ENCODE peak calls at places on chromosomes 5 and 9, in eight cellular contexts. M, T, B, J, Q, C, E and O are unnamed samples.

GRCh38 chr9:127455299-127455992 is 4.1 kb downstream of the LRSAM1 start:
- DNase-seq in M (peak), T (no peak), B (no peak), J (no peak), Q (no peak), C (no peak), E (no peak), O (no peak)

GRCh38 chr9:127762111-127762676 is 16.3 kb downstream of the SH2D3C start:
- DNase-seq in M (no peak), T (no peak), B (peak), J (no peak), Q (no peak), C (no peak), E (no peak), O (no peak)

GRCh38 chr5:45385321-45386058 is 310.7 kb downstream of the HCN1 start:
- DNase-seq in M (no peak), T (peak), B (no peak), J (peak), Q (no peak), C (peak), E (no peak), O (no peak)

GRCh38 chr9:71783120-71783523 is 14.8 kb upstream of the CEMIP2 start:
- DNase-seq in M (peak), T (no peak), B (peak), J (no peak), Q (no peak), C (peak), E (no peak), O (no peak)

GRCh38 chr5:41083306-41083705 is 12.2 kb upstream of the MROH2B start:
- DNase-seq in M (no peak), T (no peak), B (no peak), J (peak), Q (no peak), C (peak), E (no peak), O (no peak)

GRCh38 chr5:88660947-88661869 is 221.8 kb downstream of the MEF2C start:
- DNase-seq in M (peak), T (peak), B (peak), J (peak), Q (peak), C (peak), E (peak), O (peak)

GRCh38 chr5:61881821-61882220 is 424.2 kb upstream of the KIF2A start:
- DNase-seq in M (no peak), T (no peak), B (no peak), J (peak), Q (no peak), C (peak), E (peak), O (no peak)

GRCh38 chr5:51382759-51383493 is at the start of gene ISL1:
- DNase-seq in M (no peak), T (peak), B (peak), J (peak), Q (peak), C (peak), E (peak), O (peak)

GRCh38 chr5:158165647-158166046 is 306.7 kb upstream of the CLINT1 start:
- DNase-seq in M (peak), T (no peak), B (no peak), J (no peak), Q (no peak), C (no peak), E (no peak), O (no peak)
- TF ChIP-seq CTCF in M (peak), T (no peak), B (no peak), J (peak), Q (peak), C (no peak), E (peak), O (no peak)

GRCh38 chr5:181190711-181191525 is 14.1 kb downstream of the TRIM7 start:
- DNase-seq in M (peak), T (peak), B (peak), J (no peak), Q (peak), C (no peak), E (no peak), O (peak)
- TF ChIP-seq CTCF in M (peak), T (no peak), B (no peak), J (no peak), Q (peak), C (peak), E (no peak), O (peak)

GRCh38 chr9:22009563-22009867 is 410 bp upstream of the CDKN2B start:
- DNase-seq in M (no peak), T (no peak), B (no peak), J (no peak), Q (no peak), C (no peak), E (no peak), O (no peak)
- TF ChIP-seq CTCF in M (no peak), T (peak), B (no peak), J (peak), Q (no peak), C (peak), E (peak), O (no peak)

DNA sequence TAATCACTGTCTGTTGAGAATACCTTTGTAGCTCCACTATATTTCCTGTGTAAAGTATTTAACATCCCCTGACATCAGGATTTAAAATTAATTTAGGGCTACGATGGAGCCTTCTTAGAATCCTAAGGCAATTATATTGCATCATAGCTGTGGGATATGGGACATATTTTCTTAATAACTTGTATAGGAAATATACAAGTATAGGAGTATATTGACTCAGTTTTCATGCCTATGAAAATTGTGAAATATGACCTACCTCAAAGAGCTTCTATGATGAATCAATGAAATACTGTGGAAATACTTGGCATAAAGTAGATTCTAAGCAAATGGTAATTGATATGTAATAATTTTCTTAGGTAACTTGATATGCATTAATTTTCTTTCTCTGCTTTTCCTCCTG is 221.0 kb upstream of the KLF4 start:
- DNase-seq in M (no peak), T (peak), B (no peak), J (peak), Q (no peak), C (peak), E (no peak), O (no peak)
- TF ChIP-seq CTCF in M (no peak), T (no peak), B (no peak), J (no peak), Q (no peak), C (no peak), E (no peak), O (no peak)

DNA sequence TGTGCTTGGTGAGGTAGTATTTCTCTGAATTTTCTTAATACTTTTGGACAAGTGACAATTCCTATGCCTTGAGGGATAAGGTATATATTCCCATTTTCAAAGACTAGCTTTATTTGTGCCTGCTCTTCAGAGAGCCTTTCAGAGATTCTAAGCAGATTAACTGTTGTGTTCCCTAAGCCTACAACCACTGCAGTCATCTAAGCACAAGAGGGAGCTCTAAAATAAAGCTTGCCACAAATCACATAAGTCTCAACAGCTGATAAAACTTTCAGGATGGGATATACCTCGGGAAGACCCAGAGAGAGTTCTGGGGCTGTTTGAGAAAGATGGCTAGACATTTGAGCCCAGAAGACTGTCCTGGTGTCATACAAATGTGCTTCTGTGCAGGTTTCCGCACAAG is 157.3 kb downstream of the CYLC2 start:
- DNase-seq in M (no peak), T (no peak), B (no peak), J (no peak), Q (peak), C (no peak), E (no peak), O (no peak)
- TF ChIP-seq CTCF in M (peak), T (no peak), B (no peak), J (no peak), Q (peak), C (no peak), E (no peak), O (no peak)

GRCh38 chr5:42995152-42995751 is 44.9 kb downstream of the ANXA2R start:
- DNase-seq in M (no peak), T (peak), B (no peak), J (peak), Q (peak), C (peak), E (no peak), O (no peak)

GRCh38 chr5:42993516-42994284 is 46.4 kb downstream of the ANXA2R start:
- DNase-seq in M (peak), T (peak), B (no peak), J (peak), Q (peak), C (peak), E (no peak), O (no peak)

GRCh38 chr5:42992035-42992570 is 48.0 kb downstream of the ANXA2R start:
- DNase-seq in M (no peak), T (peak), B (peak), J (peak), Q (peak), C (peak), E (no peak), O (no peak)

GRCh38 chr5:42991477-42992034 is 48.6 kb downstream of the ANXA2R start:
- DNase-seq in M (no peak), T (peak), B (peak), J (no peak), Q (no peak), C (peak), E (no peak), O (no peak)

DNA sequence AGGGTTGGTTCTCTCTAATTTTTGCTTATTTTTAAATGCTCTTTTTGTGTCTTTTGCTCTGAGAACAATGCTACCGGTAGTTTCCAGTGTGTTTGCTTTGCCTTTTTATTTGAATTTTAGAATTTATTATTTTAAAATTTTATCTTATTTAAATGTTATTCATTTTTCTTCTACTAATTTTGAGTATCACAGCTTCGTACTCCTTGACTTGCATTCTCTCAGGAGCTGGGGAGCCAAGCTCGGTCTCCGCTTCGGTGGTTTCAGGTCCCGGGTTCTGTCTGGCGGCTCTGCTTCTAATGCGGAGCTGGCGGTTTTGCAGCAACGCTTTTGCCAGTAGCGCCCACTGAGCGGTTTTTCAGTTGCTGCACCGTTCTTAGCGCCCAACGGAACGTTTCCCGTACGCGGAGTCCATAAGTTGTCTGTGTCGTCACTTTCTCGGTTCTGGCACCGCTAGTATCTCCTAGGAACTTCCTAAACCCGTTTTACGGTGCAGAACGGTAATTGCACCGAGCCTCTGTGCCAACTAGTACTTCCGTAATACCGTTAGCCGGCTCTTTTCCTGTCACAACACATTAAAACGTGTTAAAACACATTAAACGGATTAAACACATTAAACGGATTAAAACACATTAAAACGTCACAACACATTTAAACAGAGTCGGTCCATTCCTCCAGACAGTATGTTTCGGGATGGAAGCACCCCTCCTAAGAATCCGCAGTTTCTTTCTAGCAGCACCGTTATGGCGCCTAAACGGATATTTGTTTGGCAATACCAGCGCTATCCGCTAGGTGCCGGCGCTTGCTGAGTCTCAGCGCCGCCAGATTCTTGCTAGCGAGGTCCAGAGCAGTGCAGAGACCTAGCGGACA is 45.6 kb downstream of the ANXA2R start:
- DNase-seq in M (peak), T (peak), B (peak), J (peak), Q (peak), C (peak), E (peak), O (peak)
- TF ChIP-seq CTCF in M (peak), T (peak), B (peak), J (peak), Q (peak), C (peak), E (peak), O (peak)